ENCODE peak calls at places on chromosomes 12 and 14, in seven cellular contexts. M is astrocyte; W is ascending aorta; K is CD8-positive, alpha-beta T cell; L is A549; G is left ventricle myocardium inferior; I is PC-3. D is an unnamed sample.

GRCh38 chr12:93318720-93319522 is 58.8 kb upstream of the NUDT4 start:
- DNase-seq in G (no peak), W (no peak), K (no peak), M (no peak), I (no peak), L (no peak), D (no peak)

GRCh38 chr12:92927055-92927435 is 2.0 kb downstream of the EEA1 start:
- DNase-seq in G (no peak), I (peak; percentile 56), K (no peak), W (no peak), L (no peak), M (no peak), D (no peak)

GRCh38 chr12:132904718-132905328 is 17.4 kb upstream of the CHFR start:
- DNase-seq in K (peak; percentile 91), G (peak; percentile 83), M (no peak), I (peak; percentile 73), W (no peak), L (no peak), D (no peak)

GRCh38 chr12:131573631-131574396 is 137.1 kb upstream of the SFSWAP start:
- DNase-seq in G (no peak), M (no peak), W (no peak), I (no peak), K (no peak), L (no peak), D (no peak)

GRCh38 chr12:116266220-116266619 is 11.3 kb downstream of the MED13L start:
- DNase-seq in M (peak; percentile 50), I (no peak), L (peak; percentile 29), G (no peak), K (no peak), W (no peak), D (no peak)

GRCh38 chr14:89479802-89480201 is 62.8 kb upstream of the FOXN3 start:
- DNase-seq in M (peak; percentile 34), K (no peak), W (no peak), L (no peak), I (no peak), G (no peak), D (no peak)

GRCh38 chr14:60064491-60065072 is 27.1 kb upstream of the PCNX4 start:
- DNase-seq in K (no peak), G (no peak), M (peak; percentile 16), W (no peak), L (peak; percentile 3), I (peak; percentile 87), D (no peak)

GRCh38 chr12:108508243-108508642 is 6.8 kb upstream of the FICD start:
- DNase-seq in G (no peak), L (no peak), M (no peak), W (no peak), K (no peak), I (peak; percentile 86), D (no peak)

GRCh38 chr14:91388551-91388975 is 29.1 kb downstream of the CCDC88C start:
- DNase-seq in W (no peak), K (no peak), G (no peak), M (no peak), L (no peak), I (no peak), D (no peak)

GRCh38 chr12:50390284-50390683 is 6.1 kb downstream of the FAM186A start:
- DNase-seq in K (no peak), I (peak; percentile 97), M (peak; percentile 96), L (peak; percentile 35), W (no peak), G (no peak), D (peak; percentile 70)

GRCh38 chr12:113980537-113981337 is 14.6 kb upstream of the RBM19 start:
- DNase-seq in M (peak; percentile 46), I (peak; percentile 80), L (peak; percentile 36), W (no peak), K (no peak), G (no peak), D (peak; percentile 54)

GRCh38 chr12:132608231-132609171 is 1.9 kb downstream of the LRCOL1 start:
- DNase-seq in M (no peak), W (no peak), G (no peak), I (no peak), L (no peak), K (no peak), D (no peak)

GRCh38 chr12:26810330-26810729 is 22.7 kb downstream of the ITPR2 start:
- DNase-seq in K (no peak), L (no peak), W (no peak), I (no peak), M (peak; percentile 87), G (peak; percentile 57), D (no peak)

GRCh38 chr14:92644166-92644565 is 104.3 kb downstream of the LGMN start:
- DNase-seq in M (peak; percentile 60), I (peak; percentile 94), G (no peak), W (no peak), K (no peak), L (no peak), D (no peak)

GRCh38 chr12:32558941-32559340 is 120.2 kb upstream of the DNM1L start:
- DNase-seq in L (no peak), I (no peak), W (no peak), K (no peak), M (no peak), G (no peak), D (peak; percentile 59)

GRCh38 chr14:96042218-96042930 is 3.2 kb downstream of the C14orf132 start:
- DNase-seq in K (no peak), L (no peak), W (no peak), G (no peak), M (peak; percentile 73), I (no peak), D (no peak)

GRCh38 chr12:93109794-93110203 is 180.7 kb upstream of the EEA1 start:
- DNase-seq in K (no peak), W (no peak), L (no peak), M (no peak), I (no peak), G (no peak), D (no peak)

GRCh38 chr12:111429760-111430417 is 24.2 kb downstream of the SH2B3 start:
- DNase-seq in I (no peak), K (peak; percentile 59), M (no peak), W (no peak), G (no peak), L (no peak), D (no peak)

GRCh38 chr12:47903151-47903611 is 1.6 kb downstream of the VDR start:
- DNase-seq in M (peak; percentile 87), W (no peak), K (no peak), L (no peak), G (no peak), I (peak; percentile 60), D (no peak)

GRCh38 chr12:47903927-47904646 is 707 bp downstream of the VDR start:
- DNase-seq in K (peak; percentile 49), I (peak; percentile 86), L (peak; percentile 38), G (peak; percentile 32), M (peak; percentile 84), W (peak; percentile 73), D (no peak)

GRCh38 chr12:47904647-47905312 is at the start of gene VDR:
- DNase-seq in L (peak; percentile 89), W (peak; percentile 59), I (peak; percentile 75), G (peak; percentile 70), K (peak; percentile 47), M (peak; percentile 50), D (no peak)

GRCh38 chr12:47907851-47908454 is 3.2 kb upstream of the VDR start:
- DNase-seq in G (no peak), W (no peak), I (no peak), M (no peak), L (no peak), K (no peak), D (no peak)

GRCh38 chr12:47905313-47905730 is 528 bp upstream of the VDR start:
- DNase-seq in K (no peak), M (no peak), I (peak; percentile 77), L (no peak), W (no peak), G (peak; percentile 46), D (no peak)
- H3K4me3 ChIP-seq in K (peak overlapping the region; percentile 52), M (peak overlapping the region; percentile 56), I (peak overlapping the region; percentile 64), L (peak overlapping the region; percentile 59), W (peak overlapping the region; percentile 61), G (peak overlapping the region; percentile 68), D (peak overlapping the region; percentile 55)

DNA sequence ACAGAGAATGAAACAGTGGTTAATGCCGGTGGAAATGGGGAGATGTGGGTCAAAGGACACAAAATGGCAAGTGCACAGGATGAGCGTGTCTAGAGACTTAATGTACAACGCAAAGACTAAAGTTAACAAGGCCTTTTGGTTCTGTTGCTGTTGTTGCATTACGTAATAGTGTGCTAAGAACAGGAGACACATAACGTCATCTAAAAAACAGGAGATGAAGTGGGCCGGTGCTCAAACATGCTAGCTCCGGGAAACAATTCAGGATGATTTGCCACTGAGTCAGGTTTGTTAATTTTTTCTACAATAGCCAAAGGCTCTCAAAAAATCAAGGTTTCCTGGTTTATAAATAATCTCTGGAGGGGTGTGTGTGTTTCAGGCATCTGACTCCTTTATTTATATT is 55.5 kb downstream of the ETV6 start:
- DNase-seq in K (no peak), G (no peak), L (peak; percentile 14), M (peak; percentile 96), W (no peak), I (peak; percentile 78), D (no peak)
- H3K4me3 ChIP-seq in K (no peak overlapping the region), G (no peak overlapping the region), L (no peak overlapping the region), M (no peak overlapping the region), W (no peak overlapping the region), I (no peak overlapping the region), D (no peak overlapping the region)

GRCh38 chr12:121516437-121517011 is 64.3 kb downstream of the KDM2B start:
- DNase-seq in G (no peak), M (no peak), W (no peak), K (no peak), I (no peak), L (no peak), D (no peak)

GRCh38 chr12:121513464-121514183 is 67.2 kb downstream of the KDM2B start:
- DNase-seq in L (peak; percentile 91), I (peak; percentile 44), K (no peak), W (no peak), M (no peak), G (no peak), D (no peak)

GRCh38 chr12:121515615-121516014 is 65.2 kb downstream of the KDM2B start:
- DNase-seq in K (no peak), L (no peak), G (no peak), I (no peak), W (no peak), M (no peak), D (no peak)

GRCh38 chr12:121512561-121512960 is 68.3 kb downstream of the KDM2B start:
- DNase-seq in L (no peak), G (no peak), M (no peak), W (no peak), K (no peak), I (no peak), D (no peak)

GRCh38 chr12:121514184-121514742 is 66.6 kb downstream of the KDM2B start:
- DNase-seq in I (no peak), W (no peak), K (no peak), L (no peak), G (no peak), M (no peak), D (no peak)
- H3K4me3 ChIP-seq in I (no peak overlapping the region), W (no peak overlapping the region), K (no peak overlapping the region), L (no peak overlapping the region), G (no peak overlapping the region), M (no peak overlapping the region), D (no peak overlapping the region)

GRCh38 chr14:53278602-53279506 is 125.7 kb upstream of the DDHD1 start:
- DNase-seq in W (no peak), L (no peak), I (peak; percentile 86), M (peak; percentile 31), K (no peak), G (no peak), D (peak; percentile 50)

DNA sequence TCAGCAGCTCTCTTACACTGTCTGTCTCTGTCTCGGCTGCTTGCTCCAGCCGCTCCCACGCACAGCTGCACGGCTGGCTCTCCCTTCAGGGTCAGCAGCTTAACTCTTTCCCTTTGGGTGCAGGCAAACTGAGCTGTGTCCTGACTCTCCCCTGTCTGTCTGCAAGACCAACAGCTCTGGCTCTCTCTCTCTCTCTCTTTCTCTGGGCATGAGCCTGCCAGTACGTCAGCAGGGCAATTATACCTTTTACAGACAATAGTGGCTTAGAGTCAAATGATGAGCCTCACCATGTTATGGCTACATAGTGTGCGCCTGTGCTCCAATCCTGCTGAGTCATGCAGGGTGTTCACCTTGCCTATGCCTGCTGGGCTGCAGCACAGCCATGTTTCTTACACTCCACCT is 120.5 kb upstream of the DDHD1 start:
- DNase-seq in M (no peak), K (no peak), W (no peak), L (no peak), G (peak; percentile 23), I (no peak), D (peak; percentile 5)
- H3K4me3 ChIP-seq in M (no peak overlapping the region), K (no peak overlapping the region), W (no peak overlapping the region), L (no peak overlapping the region), G (no peak overlapping the region), I (no peak overlapping the region), D (no peak overlapping the region)